ENCODE peak calls at places on chromosomes 4 and X, in four cellular contexts. One of them, this sample, is unnamed.

GRCh38 chrX:96407043-96407442 is 277.6 kb upstream of the DIAPH2 start:
- DNase-seq in stomach: peak
- DNase-seq in IMR-90: peak
- DNase-seq in upper lobe of right lung: no peak
- DNase-seq in this sample: no peak

GRCh38 chrX:70592091-70592490 is 147.5 kb downstream of the DLG3 start:
- DNase-seq in stomach: no peak
- DNase-seq in IMR-90: peak
- DNase-seq in upper lobe of right lung: no peak
- DNase-seq in this sample: no peak

GRCh38 chrX:148333989-148334388 is 166.4 kb upstream of the AFF2 start:
- DNase-seq in stomach: no peak
- DNase-seq in IMR-90: no peak
- DNase-seq in upper lobe of right lung: no peak
- DNase-seq in this sample: no peak

GRCh38 chr4:38131371-38132139 is 171.4 kb downstream of the PTTG2 start:
- DNase-seq in stomach: no peak
- DNase-seq in IMR-90: no peak
- DNase-seq in upper lobe of right lung: no peak
- DNase-seq in this sample: no peak

GRCh38 chr4:165415910-165416309 is 37.1 kb downstream of the CPE start:
- DNase-seq in stomach: no peak
- DNase-seq in IMR-90: no peak
- DNase-seq in upper lobe of right lung: no peak
- DNase-seq in this sample: no peak

GRCh38 chr4:98293089-98293887 is 32.1 kb downstream of the RAP1GDS1 start:
- DNase-seq in stomach: no peak
- DNase-seq in IMR-90: peak
- DNase-seq in upper lobe of right lung: no peak
- DNase-seq in this sample: no peak

GRCh38 chr4:185512516-185512915 is 22.8 kb downstream of the PDLIM3 start:
- DNase-seq in stomach: no peak
- DNase-seq in IMR-90: peak
- DNase-seq in upper lobe of right lung: no peak
- DNase-seq in this sample: no peak

GRCh38 chr4:6768539-6768905 is 14.0 kb upstream of the KIAA0232 start:
- DNase-seq in stomach: no peak
- DNase-seq in IMR-90: peak
- DNase-seq in upper lobe of right lung: peak
- DNase-seq in this sample: no peak

GRCh38 chr4:119690871-119691270 is 62.3 kb upstream of the PDE5A start:
- DNase-seq in stomach: no peak
- DNase-seq in IMR-90: no peak
- DNase-seq in upper lobe of right lung: no peak
- DNase-seq in this sample: no peak

GRCh38 chrX:20519077-20519617 is 252.4 kb upstream of the RPS6KA3 start:
- DNase-seq in stomach: no peak
- DNase-seq in IMR-90: no peak
- DNase-seq in upper lobe of right lung: no peak
- DNase-seq in this sample: no peak

GRCh38 chrX:8323356-8323755 is 141.3 kb upstream of the VCX3B start:
- DNase-seq in stomach: no peak
- DNase-seq in IMR-90: no peak
- DNase-seq in upper lobe of right lung: no peak
- DNase-seq in this sample: no peak

GRCh38 chr4:144709793-144710525 is 64.0 kb downstream of the HHIP start:
- DNase-seq in stomach: no peak
- DNase-seq in IMR-90: peak
- DNase-seq in upper lobe of right lung: no peak
- DNase-seq in this sample: no peak

GRCh38 chr4:185805262-185805802 is 6.7 kb downstream of the SORBS2 start:
- DNase-seq in stomach: no peak
- DNase-seq in IMR-90: no peak
- DNase-seq in upper lobe of right lung: no peak
- DNase-seq in this sample: no peak

GRCh38 chr4:26765515-26765914 is 95.1 kb upstream of the STIM2 start:
- DNase-seq in stomach: no peak
- DNase-seq in IMR-90: peak
- DNase-seq in upper lobe of right lung: no peak
- DNase-seq in this sample: no peak

GRCh38 chr4:183828125-183828524 is 77.0 kb upstream of the STOX2 start:
- DNase-seq in stomach: no peak
- DNase-seq in IMR-90: no peak
- DNase-seq in upper lobe of right lung: no peak
- DNase-seq in this sample: no peak

GRCh38 chr4:122636697-122637096 is 15.8 kb upstream of the IL21 start:
- DNase-seq in stomach: no peak
- DNase-seq in IMR-90: no peak
- DNase-seq in upper lobe of right lung: no peak
- DNase-seq in this sample: no peak

GRCh38 chrX:49958727-49959126 is 36.3 kb downstream of the CLCN5 start:
- DNase-seq in stomach: no peak
- DNase-seq in IMR-90: no peak
- DNase-seq in upper lobe of right lung: no peak
- DNase-seq in this sample: no peak

GRCh38 chr4:169420291-169420690 is 149.5 kb upstream of the SH3RF1 start:
- DNase-seq in stomach: no peak
- DNase-seq in IMR-90: no peak
- DNase-seq in upper lobe of right lung: no peak
- DNase-seq in this sample: no peak

GRCh38 chr4:182141623-182142022 is 101.6 kb upstream of the TENM3 start:
- DNase-seq in stomach: no peak
- DNase-seq in IMR-90: no peak
- DNase-seq in upper lobe of right lung: no peak
- DNase-seq in this sample: no peak

GRCh38 chr4:182140547-182140946 is 102.7 kb upstream of the TENM3 start:
- DNase-seq in stomach: no peak
- DNase-seq in IMR-90: no peak
- DNase-seq in upper lobe of right lung: no peak
- DNase-seq in this sample: no peak

GRCh38 chr4:182141046-182141445 is 102.2 kb upstream of the TENM3 start:
- DNase-seq in stomach: no peak
- DNase-seq in IMR-90: no peak
- DNase-seq in upper lobe of right lung: no peak
- DNase-seq in this sample: no peak

GRCh38 chr4:182137343-182137742 is 105.9 kb upstream of the TENM3 start:
- DNase-seq in stomach: no peak
- DNase-seq in IMR-90: no peak
- DNase-seq in upper lobe of right lung: no peak
- DNase-seq in this sample: no peak

DNA sequence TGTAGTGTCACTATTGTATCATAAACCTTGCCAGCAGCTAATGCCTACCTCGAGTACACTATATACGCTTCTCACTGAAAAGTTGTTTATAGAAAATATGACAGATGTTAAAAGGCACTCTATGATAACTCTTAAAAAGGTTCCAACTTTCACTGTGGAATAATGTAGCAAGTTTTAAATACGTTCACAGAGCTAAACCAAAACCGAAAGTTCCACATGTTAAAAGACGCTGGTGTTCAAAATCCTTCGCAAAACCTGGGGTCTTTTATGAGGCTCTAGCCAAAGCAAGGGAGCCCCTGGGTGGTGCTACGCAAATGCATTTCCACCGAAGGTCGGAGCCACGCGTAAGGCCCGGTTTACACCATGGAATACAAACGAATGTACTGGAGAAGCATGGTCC is 103.7 kb upstream of the TENM3 start:
- DNase-seq in stomach: no peak
- DNase-seq in IMR-90: no peak
- DNase-seq in upper lobe of right lung: no peak
- DNase-seq in this sample: no peak
- H3K4me3 ChIP-seq in stomach: no peak
- H3K4me3 ChIP-seq in IMR-90: peak
- H3K4me3 ChIP-seq in upper lobe of right lung: peak
- H3K4me3 ChIP-seq in this sample: no peak

DNA sequence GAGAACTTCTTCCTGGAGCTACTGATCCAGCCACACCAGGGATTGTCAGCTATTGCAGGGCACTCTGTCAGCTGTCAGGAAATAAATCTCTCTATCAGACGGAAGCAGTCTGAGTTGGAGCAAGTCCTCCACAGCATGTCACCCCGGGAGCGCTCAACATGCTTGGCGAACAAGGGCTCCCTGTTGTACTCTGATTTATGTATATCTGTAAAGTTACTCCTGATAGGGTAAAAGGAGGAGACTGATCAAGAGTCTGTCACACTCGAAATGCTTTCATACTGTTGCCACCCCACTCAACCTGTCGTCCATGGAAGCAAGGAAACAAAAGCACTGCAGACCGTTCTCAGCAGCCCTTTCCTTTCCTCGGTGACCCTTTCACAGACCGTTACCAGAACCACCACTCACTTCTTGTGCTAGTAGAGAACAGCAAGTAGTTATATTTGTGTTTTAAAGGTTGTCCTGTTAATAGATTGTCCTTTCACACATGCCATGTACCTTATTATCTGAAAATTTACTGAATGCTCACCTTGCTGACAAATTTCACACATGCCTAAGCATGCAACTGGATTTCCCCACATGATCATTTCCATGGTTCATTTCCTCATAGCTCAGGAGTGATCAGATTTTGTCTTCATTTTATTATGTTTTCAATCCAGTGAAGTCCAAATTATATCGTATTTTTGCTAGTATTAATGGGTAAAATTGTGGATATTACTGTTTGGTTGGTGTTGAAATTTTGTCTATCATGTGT is 2108.9 kb upstream of the TENM3 start:
- DNase-seq in stomach: no peak
- DNase-seq in IMR-90: no peak
- DNase-seq in upper lobe of right lung: no peak
- DNase-seq in this sample: no peak
- H3K4me3 ChIP-seq in stomach: no peak
- H3K4me3 ChIP-seq in IMR-90: peak
- H3K4me3 ChIP-seq in upper lobe of right lung: peak
- H3K4me3 ChIP-seq in this sample: no peak

DNA sequence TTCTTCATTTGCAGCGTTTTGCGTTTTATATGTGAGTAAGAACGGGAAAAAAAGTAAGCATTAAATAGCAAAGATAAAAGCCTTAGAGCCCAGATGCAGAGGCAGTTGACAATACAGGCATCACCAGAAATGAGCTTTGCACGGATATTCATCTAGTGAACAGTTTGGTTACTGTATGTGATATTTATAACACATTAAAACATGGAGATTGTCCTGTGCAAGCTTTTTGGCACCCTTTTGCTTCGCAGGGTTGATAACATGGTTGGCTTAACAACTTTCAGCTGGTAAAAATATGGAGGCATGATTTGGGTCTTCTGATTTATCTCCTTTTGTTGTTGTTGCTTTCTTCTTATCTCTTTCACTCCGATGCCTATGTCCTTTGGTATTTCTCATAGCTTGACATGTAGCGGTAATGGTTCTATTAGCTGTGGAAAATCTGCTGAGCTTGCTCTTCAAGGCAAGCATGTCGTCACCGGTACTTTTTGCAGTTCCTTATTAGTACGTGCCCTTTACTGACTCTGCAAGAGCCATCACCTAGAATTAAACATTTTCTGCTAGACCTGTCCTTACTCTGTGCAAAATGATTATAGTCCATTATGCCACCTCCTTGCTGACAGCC is 102.9 kb downstream of the PCDH7 start:
- DNase-seq in stomach: no peak
- DNase-seq in IMR-90: no peak
- DNase-seq in upper lobe of right lung: no peak
- DNase-seq in this sample: no peak
- H3K4me3 ChIP-seq in stomach: no peak
- H3K4me3 ChIP-seq in IMR-90: no peak
- H3K4me3 ChIP-seq in upper lobe of right lung: no peak
- H3K4me3 ChIP-seq in this sample: no peak

DNA sequence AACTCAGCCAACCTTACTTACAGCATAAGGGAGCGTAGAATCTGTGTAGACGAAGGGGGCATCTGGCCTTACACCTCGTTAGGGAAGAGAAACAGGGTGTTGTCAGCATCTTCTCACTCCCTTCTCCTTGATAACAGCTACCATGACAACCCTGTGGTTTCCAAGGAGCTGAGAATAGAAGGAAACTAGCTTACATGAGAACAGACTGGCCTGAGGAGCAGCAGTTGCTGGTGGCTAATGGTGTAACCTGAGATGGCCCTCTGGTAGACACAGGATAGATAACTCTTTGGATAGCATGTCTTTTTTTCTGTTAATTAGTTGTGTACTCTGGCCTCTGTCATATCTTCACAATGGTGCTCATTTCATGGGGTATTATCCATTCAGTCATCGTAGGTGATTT is 14.6 kb downstream of the PLP1 start:
- DNase-seq in stomach: no peak
- DNase-seq in IMR-90: peak
- DNase-seq in upper lobe of right lung: no peak
- DNase-seq in this sample: no peak
- H3K4me3 ChIP-seq in stomach: no peak
- H3K4me3 ChIP-seq in IMR-90: no peak
- H3K4me3 ChIP-seq in upper lobe of right lung: no peak
- H3K4me3 ChIP-seq in this sample: no peak

GRCh38 chr4:52990706-52991105 is 128.6 kb downstream of the RASL11B start:
- DNase-seq in stomach: no peak
- DNase-seq in IMR-90: no peak
- DNase-seq in upper lobe of right lung: no peak
- DNase-seq in this sample: no peak
- H3K4me3 ChIP-seq in stomach: no peak
- H3K4me3 ChIP-seq in IMR-90: no peak
- H3K4me3 ChIP-seq in upper lobe of right lung: no peak
- H3K4me3 ChIP-seq in this sample: no peak

DNA sequence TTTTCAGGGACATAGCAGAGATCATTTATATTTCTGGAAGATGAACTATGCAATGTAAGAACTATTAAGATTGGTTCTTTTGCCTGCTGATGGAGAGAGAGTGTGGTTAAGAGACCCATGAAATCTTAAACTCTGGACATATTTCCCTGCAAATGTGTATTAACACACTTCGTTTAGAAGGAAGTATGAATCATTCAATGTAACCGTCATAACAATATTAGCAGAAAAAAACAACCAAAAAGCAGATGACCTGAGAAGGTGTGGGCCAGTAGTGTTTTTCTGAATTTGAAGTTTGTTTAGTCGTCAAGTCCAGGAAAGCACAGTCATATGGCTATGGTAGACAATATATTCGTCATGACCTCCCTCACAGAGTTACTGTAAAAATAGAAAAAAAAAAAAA is 2.5 kb upstream of the TMPRSS11D start:
- DNase-seq in stomach: no peak
- DNase-seq in IMR-90: peak
- DNase-seq in upper lobe of right lung: no peak
- DNase-seq in this sample: no peak
- H3K4me3 ChIP-seq in stomach: no peak
- H3K4me3 ChIP-seq in IMR-90: no peak
- H3K4me3 ChIP-seq in upper lobe of right lung: no peak
- H3K4me3 ChIP-seq in this sample: no peak

GRCh38 chr4:793109-793861 is 32.6 kb downstream of the CPLX1 start:
- DNase-seq in stomach: no peak
- DNase-seq in IMR-90: no peak
- DNase-seq in upper lobe of right lung: no peak
- DNase-seq in this sample: no peak
- H3K4me3 ChIP-seq in stomach: no peak
- H3K4me3 ChIP-seq in IMR-90: no peak
- H3K4me3 ChIP-seq in upper lobe of right lung: no peak
- H3K4me3 ChIP-seq in this sample: no peak

DNA sequence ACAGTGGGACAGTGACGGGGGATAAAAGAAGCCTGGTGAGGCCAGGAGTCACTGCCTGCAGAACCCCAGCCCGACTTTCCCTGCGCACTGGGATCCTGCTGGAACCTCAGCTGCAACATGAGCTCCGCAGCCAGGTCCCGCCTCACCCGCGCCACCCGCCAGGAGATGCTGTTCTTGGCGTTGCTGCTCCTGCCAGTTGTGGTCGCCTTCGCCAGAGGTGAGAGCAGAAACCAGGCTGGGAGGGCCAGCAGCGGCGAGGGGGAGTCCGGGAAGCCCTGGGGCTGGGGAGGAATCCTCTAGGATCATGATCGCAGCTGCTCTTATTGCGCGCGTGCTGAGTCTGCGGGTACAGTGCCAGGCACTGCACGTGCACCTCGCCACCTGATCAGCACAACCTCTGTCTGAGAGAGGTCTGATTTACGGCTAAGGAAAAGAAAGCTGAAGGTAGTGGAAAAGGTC is at the start of gene PF4V1:
- DNase-seq in stomach: peak
- DNase-seq in IMR-90: no peak
- DNase-seq in upper lobe of right lung: peak
- DNase-seq in this sample: no peak
- H3K4me3 ChIP-seq in stomach: no peak
- H3K4me3 ChIP-seq in IMR-90: no peak
- H3K4me3 ChIP-seq in upper lobe of right lung: no peak
- H3K4me3 ChIP-seq in this sample: peak